ENCODE peak calls at places on chromosomes 16 and 17, in eight cellular contexts. One of them, this sample, is unnamed.

GRCh38 chr17:4625181-4625601 is 16.3 kb downstream of the ALOX15 start:
- DNase-seq in astrocyte of the spinal cord: peak
- DNase-seq in tibial nerve: no peak
- DNase-seq in endodermal cell: no peak
- DNase-seq in CD4-positive, alpha-beta T cell: no peak
- DNase-seq in cardiac fibroblast: peak
- DNase-seq in hepatocyte: peak
- DNase-seq in neural progenitor cell: no peak
- DNase-seq in this sample: no peak

GRCh38 chr16:3945751-3946603 is 65.5 kb upstream of the CREBBP start:
- DNase-seq in astrocyte of the spinal cord: peak
- DNase-seq in tibial nerve: no peak
- DNase-seq in endodermal cell: peak
- DNase-seq in CD4-positive, alpha-beta T cell: no peak
- DNase-seq in cardiac fibroblast: peak
- DNase-seq in hepatocyte: peak
- DNase-seq in neural progenitor cell: no peak
- DNase-seq in this sample: peak

GRCh38 chr17:2502911-2503580 is 8.6 kb downstream of the METTL16 start:
- DNase-seq in astrocyte of the spinal cord: no peak
- DNase-seq in tibial nerve: no peak
- DNase-seq in endodermal cell: peak
- DNase-seq in CD4-positive, alpha-beta T cell: no peak
- DNase-seq in cardiac fibroblast: no peak
- DNase-seq in hepatocyte: no peak
- DNase-seq in neural progenitor cell: no peak
- DNase-seq in this sample: no peak

GRCh38 chr16:263944-264343 is 11.8 kb downstream of the RGS11 start:
- DNase-seq in astrocyte of the spinal cord: no peak
- DNase-seq in tibial nerve: no peak
- DNase-seq in endodermal cell: no peak
- DNase-seq in CD4-positive, alpha-beta T cell: no peak
- DNase-seq in cardiac fibroblast: no peak
- DNase-seq in hepatocyte: no peak
- DNase-seq in neural progenitor cell: no peak
- DNase-seq in this sample: peak

GRCh38 chr17:6608321-6608720 is 32.2 kb downstream of the KIAA0753 start:
- DNase-seq in astrocyte of the spinal cord: peak
- DNase-seq in tibial nerve: no peak
- DNase-seq in endodermal cell: no peak
- DNase-seq in CD4-positive, alpha-beta T cell: no peak
- DNase-seq in cardiac fibroblast: no peak
- DNase-seq in hepatocyte: no peak
- DNase-seq in neural progenitor cell: no peak
- DNase-seq in this sample: no peak

GRCh38 chr16:10637337-10638037 is 57.1 kb upstream of the EMP2 start:
- DNase-seq in astrocyte of the spinal cord: no peak
- DNase-seq in tibial nerve: no peak
- DNase-seq in endodermal cell: no peak
- DNase-seq in CD4-positive, alpha-beta T cell: no peak
- DNase-seq in cardiac fibroblast: no peak
- DNase-seq in hepatocyte: no peak
- DNase-seq in neural progenitor cell: no peak
- DNase-seq in this sample: no peak

GRCh38 chr17:16986391-16986790 is 14.5 kb upstream of the TNFRSF13B start:
- DNase-seq in astrocyte of the spinal cord: no peak
- DNase-seq in tibial nerve: no peak
- DNase-seq in endodermal cell: peak
- DNase-seq in CD4-positive, alpha-beta T cell: no peak
- DNase-seq in cardiac fibroblast: no peak
- DNase-seq in hepatocyte: peak
- DNase-seq in neural progenitor cell: no peak
- DNase-seq in this sample: no peak

GRCh38 chr16:10988164-10988803 is 43.9 kb downstream of the CLEC16A start:
- DNase-seq in astrocyte of the spinal cord: no peak
- DNase-seq in tibial nerve: no peak
- DNase-seq in endodermal cell: peak
- DNase-seq in CD4-positive, alpha-beta T cell: peak
- DNase-seq in cardiac fibroblast: no peak
- DNase-seq in hepatocyte: no peak
- DNase-seq in neural progenitor cell: peak
- DNase-seq in this sample: no peak

GRCh38 chr16:28283798-28284577 is 8.3 kb upstream of the SBK1 start:
- DNase-seq in astrocyte of the spinal cord: no peak
- DNase-seq in tibial nerve: no peak
- DNase-seq in endodermal cell: peak
- DNase-seq in CD4-positive, alpha-beta T cell: no peak
- DNase-seq in cardiac fibroblast: no peak
- DNase-seq in hepatocyte: no peak
- DNase-seq in neural progenitor cell: no peak
- DNase-seq in this sample: peak

GRCh38 chr17:74631468-74632195 is 8.1 kb upstream of the CD300E start:
- DNase-seq in astrocyte of the spinal cord: no peak
- DNase-seq in tibial nerve: no peak
- DNase-seq in endodermal cell: peak
- DNase-seq in CD4-positive, alpha-beta T cell: no peak
- DNase-seq in cardiac fibroblast: peak
- DNase-seq in hepatocyte: peak
- DNase-seq in neural progenitor cell: no peak
- DNase-seq in this sample: no peak

GRCh38 chr16:17365591-17366298 is 105.0 kb downstream of the XYLT1 start:
- DNase-seq in astrocyte of the spinal cord: no peak
- DNase-seq in tibial nerve: no peak
- DNase-seq in endodermal cell: no peak
- DNase-seq in CD4-positive, alpha-beta T cell: no peak
- DNase-seq in cardiac fibroblast: peak
- DNase-seq in hepatocyte: no peak
- DNase-seq in neural progenitor cell: no peak
- DNase-seq in this sample: no peak

GRCh38 chr17:3738562-3739295 is 15.0 kb downstream of the HASPIN start:
- DNase-seq in astrocyte of the spinal cord: peak
- DNase-seq in tibial nerve: no peak
- DNase-seq in endodermal cell: peak
- DNase-seq in CD4-positive, alpha-beta T cell: peak
- DNase-seq in cardiac fibroblast: no peak
- DNase-seq in hepatocyte: peak
- DNase-seq in neural progenitor cell: peak
- DNase-seq in this sample: peak

GRCh38 chr17:13995856-13996635 is 73.3 kb upstream of the COX10 start:
- DNase-seq in astrocyte of the spinal cord: no peak
- DNase-seq in tibial nerve: no peak
- DNase-seq in endodermal cell: no peak
- DNase-seq in CD4-positive, alpha-beta T cell: no peak
- DNase-seq in cardiac fibroblast: no peak
- DNase-seq in hepatocyte: no peak
- DNase-seq in neural progenitor cell: no peak
- DNase-seq in this sample: no peak

GRCh38 chr17:58328195-58329034 is at the start of gene TSPOAP1:
- DNase-seq in astrocyte of the spinal cord: no peak
- DNase-seq in tibial nerve: no peak
- DNase-seq in endodermal cell: peak
- DNase-seq in CD4-positive, alpha-beta T cell: no peak
- DNase-seq in cardiac fibroblast: no peak
- DNase-seq in hepatocyte: no peak
- DNase-seq in neural progenitor cell: peak
- DNase-seq in this sample: peak

GRCh38 chr17:50923611-50924010 is 57.5 kb upstream of the TOB1 start:
- DNase-seq in astrocyte of the spinal cord: no peak
- DNase-seq in tibial nerve: no peak
- DNase-seq in endodermal cell: no peak
- DNase-seq in CD4-positive, alpha-beta T cell: no peak
- DNase-seq in cardiac fibroblast: no peak
- DNase-seq in hepatocyte: no peak
- DNase-seq in neural progenitor cell: no peak
- DNase-seq in this sample: peak

GRCh38 chr16:21101631-21102420 is 48.8 kb downstream of the DNAH3 start:
- DNase-seq in astrocyte of the spinal cord: peak
- DNase-seq in tibial nerve: no peak
- DNase-seq in endodermal cell: peak
- DNase-seq in CD4-positive, alpha-beta T cell: no peak
- DNase-seq in cardiac fibroblast: peak
- DNase-seq in hepatocyte: peak
- DNase-seq in neural progenitor cell: peak
- DNase-seq in this sample: peak

GRCh38 chr17:20120835-20121234 is 111.7 kb downstream of the SPECC1 start:
- DNase-seq in astrocyte of the spinal cord: no peak
- DNase-seq in tibial nerve: no peak
- DNase-seq in endodermal cell: no peak
- DNase-seq in CD4-positive, alpha-beta T cell: no peak
- DNase-seq in cardiac fibroblast: no peak
- DNase-seq in hepatocyte: no peak
- DNase-seq in neural progenitor cell: no peak
- DNase-seq in this sample: no peak

GRCh38 chr17:42659079-42659931 is at the start of gene TUBG2:
- DNase-seq in astrocyte of the spinal cord: peak
- DNase-seq in tibial nerve: peak
- DNase-seq in endodermal cell: peak
- DNase-seq in CD4-positive, alpha-beta T cell: no peak
- DNase-seq in cardiac fibroblast: peak
- DNase-seq in hepatocyte: peak
- DNase-seq in neural progenitor cell: peak
- DNase-seq in this sample: peak

GRCh38 chr17:72614871-72615626 is 477.4 kb downstream of the SLC39A11 start:
- DNase-seq in astrocyte of the spinal cord: peak
- DNase-seq in tibial nerve: no peak
- DNase-seq in endodermal cell: peak
- DNase-seq in CD4-positive, alpha-beta T cell: no peak
- DNase-seq in cardiac fibroblast: peak
- DNase-seq in hepatocyte: peak
- DNase-seq in neural progenitor cell: peak
- DNase-seq in this sample: peak

GRCh38 chr17:61247438-61247837 is 152.2 kb upstream of the TBX2 start:
- DNase-seq in astrocyte of the spinal cord: peak
- DNase-seq in tibial nerve: peak
- DNase-seq in endodermal cell: no peak
- DNase-seq in CD4-positive, alpha-beta T cell: no peak
- DNase-seq in cardiac fibroblast: peak
- DNase-seq in hepatocyte: no peak
- DNase-seq in neural progenitor cell: no peak
- DNase-seq in this sample: peak

GRCh38 chr17:77565166-77565565 is 393.3 kb upstream of the TNRC6C start:
- DNase-seq in astrocyte of the spinal cord: no peak
- DNase-seq in tibial nerve: no peak
- DNase-seq in endodermal cell: peak
- DNase-seq in CD4-positive, alpha-beta T cell: no peak
- DNase-seq in cardiac fibroblast: no peak
- DNase-seq in hepatocyte: no peak
- DNase-seq in neural progenitor cell: no peak
- DNase-seq in this sample: peak

GRCh38 chr17:48374650-48375230 is 55.3 kb downstream of the SKAP1 start:
- DNase-seq in astrocyte of the spinal cord: no peak
- DNase-seq in tibial nerve: peak
- DNase-seq in endodermal cell: peak
- DNase-seq in CD4-positive, alpha-beta T cell: no peak
- DNase-seq in cardiac fibroblast: peak
- DNase-seq in hepatocyte: peak
- DNase-seq in neural progenitor cell: peak
- DNase-seq in this sample: no peak
- TF ChIP-seq CTCF in astrocyte of the spinal cord: peak
- TF ChIP-seq CTCF in tibial nerve: peak
- TF ChIP-seq CTCF in endodermal cell: peak
- TF ChIP-seq CTCF in CD4-positive, alpha-beta T cell: peak
- TF ChIP-seq CTCF in cardiac fibroblast: peak
- TF ChIP-seq CTCF in hepatocyte: peak
- TF ChIP-seq CTCF in neural progenitor cell: peak
- TF ChIP-seq CTCF in this sample: peak

GRCh38 chr16:67202956-67203493 is 4.1 kb downstream of the ELMO3 start:
- DNase-seq in astrocyte of the spinal cord: no peak
- DNase-seq in tibial nerve: no peak
- DNase-seq in endodermal cell: no peak
- DNase-seq in CD4-positive, alpha-beta T cell: no peak
- DNase-seq in cardiac fibroblast: no peak
- DNase-seq in hepatocyte: no peak
- DNase-seq in neural progenitor cell: no peak
- DNase-seq in this sample: peak

GRCh38 chr16:67201411-67202345 is 2.7 kb downstream of the ELMO3 start:
- DNase-seq in astrocyte of the spinal cord: no peak
- DNase-seq in tibial nerve: no peak
- DNase-seq in endodermal cell: no peak
- DNase-seq in CD4-positive, alpha-beta T cell: no peak
- DNase-seq in cardiac fibroblast: no peak
- DNase-seq in hepatocyte: no peak
- DNase-seq in neural progenitor cell: no peak
- DNase-seq in this sample: peak

GRCh38 chr16:67202426-67202825 is 3.5 kb downstream of the ELMO3 start:
- DNase-seq in astrocyte of the spinal cord: no peak
- DNase-seq in tibial nerve: no peak
- DNase-seq in endodermal cell: no peak
- DNase-seq in CD4-positive, alpha-beta T cell: no peak
- DNase-seq in cardiac fibroblast: no peak
- DNase-seq in hepatocyte: no peak
- DNase-seq in neural progenitor cell: no peak
- DNase-seq in this sample: peak

GRCh38 chr16:67206129-67206837 is 7.4 kb downstream of the ELMO3 start:
- DNase-seq in astrocyte of the spinal cord: no peak
- DNase-seq in tibial nerve: no peak
- DNase-seq in endodermal cell: no peak
- DNase-seq in CD4-positive, alpha-beta T cell: no peak
- DNase-seq in cardiac fibroblast: no peak
- DNase-seq in hepatocyte: no peak
- DNase-seq in neural progenitor cell: no peak
- DNase-seq in this sample: no peak

DNA sequence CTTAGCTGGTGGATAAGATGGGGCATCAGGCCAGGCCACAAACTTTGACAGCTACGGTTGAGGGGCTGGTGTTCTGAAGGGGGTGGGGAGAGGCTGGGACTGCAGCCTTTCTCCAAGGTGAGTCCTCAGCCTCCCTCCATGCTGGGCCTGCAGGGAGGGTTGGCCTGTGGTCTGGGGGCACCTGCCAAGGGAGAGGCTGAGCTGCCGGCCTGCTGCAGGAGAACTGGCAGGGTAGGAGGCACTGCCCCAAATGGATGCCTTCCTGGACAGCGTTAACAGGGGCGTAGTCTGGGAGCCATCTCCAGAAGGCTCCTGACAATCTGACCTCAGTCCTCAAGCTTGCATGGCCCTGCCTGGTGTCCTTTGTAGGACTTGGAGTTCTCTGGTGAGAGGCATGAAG is 5.1 kb downstream of the ELMO3 start:
- DNase-seq in astrocyte of the spinal cord: no peak
- DNase-seq in tibial nerve: no peak
- DNase-seq in endodermal cell: no peak
- DNase-seq in CD4-positive, alpha-beta T cell: no peak
- DNase-seq in cardiac fibroblast: no peak
- DNase-seq in hepatocyte: no peak
- DNase-seq in neural progenitor cell: no peak
- DNase-seq in this sample: no peak
- TF ChIP-seq CTCF in astrocyte of the spinal cord: no peak
- TF ChIP-seq CTCF in tibial nerve: no peak
- TF ChIP-seq CTCF in endodermal cell: no peak
- TF ChIP-seq CTCF in CD4-positive, alpha-beta T cell: no peak
- TF ChIP-seq CTCF in cardiac fibroblast: no peak
- TF ChIP-seq CTCF in hepatocyte: no peak
- TF ChIP-seq CTCF in neural progenitor cell: no peak
- TF ChIP-seq CTCF in this sample: no peak

GRCh38 chr16:70508752-70509151 is 14.6 kb downstream of the COG4 start:
- DNase-seq in astrocyte of the spinal cord: no peak
- DNase-seq in tibial nerve: no peak
- DNase-seq in endodermal cell: no peak
- DNase-seq in CD4-positive, alpha-beta T cell: no peak
- DNase-seq in cardiac fibroblast: peak
- DNase-seq in hepatocyte: no peak
- DNase-seq in neural progenitor cell: no peak
- DNase-seq in this sample: peak
- TF ChIP-seq CTCF in astrocyte of the spinal cord: peak
- TF ChIP-seq CTCF in tibial nerve: no peak
- TF ChIP-seq CTCF in endodermal cell: peak
- TF ChIP-seq CTCF in CD4-positive, alpha-beta T cell: peak
- TF ChIP-seq CTCF in cardiac fibroblast: no peak
- TF ChIP-seq CTCF in hepatocyte: peak
- TF ChIP-seq CTCF in neural progenitor cell: peak
- TF ChIP-seq CTCF in this sample: no peak

GRCh38 chr17:79650283-79650682 is 39.4 kb upstream of the RBFOX3 start:
- DNase-seq in astrocyte of the spinal cord: no peak
- DNase-seq in tibial nerve: no peak
- DNase-seq in endodermal cell: peak
- DNase-seq in CD4-positive, alpha-beta T cell: no peak
- DNase-seq in cardiac fibroblast: no peak
- DNase-seq in hepatocyte: no peak
- DNase-seq in neural progenitor cell: no peak
- DNase-seq in this sample: no peak
- TF ChIP-seq CTCF in astrocyte of the spinal cord: no peak
- TF ChIP-seq CTCF in tibial nerve: no peak
- TF ChIP-seq CTCF in endodermal cell: no peak
- TF ChIP-seq CTCF in CD4-positive, alpha-beta T cell: no peak
- TF ChIP-seq CTCF in cardiac fibroblast: no peak
- TF ChIP-seq CTCF in hepatocyte: no peak
- TF ChIP-seq CTCF in neural progenitor cell: no peak
- TF ChIP-seq CTCF in this sample: no peak

This sample was measured in osteoblast.